ENCODE peak calls at places on chromosomes 5 and 9, in six cellular contexts. One of them, this sample, is unnamed.

GRCh38 chr9:68548241-68548640 is 7.6 kb upstream of the TMEM252 start:
- DNase-seq in HL-60: no peak
- DNase-seq in posterior cingulate gyrus: no peak
- DNase-seq in aorta: no peak
- DNase-seq in NCI-H460: no peak
- DNase-seq in stimulated activated CD4-positive, alpha-beta T cell treated with anti-CD3 and anti-CD28 coated beads, Interleukin-2, amount 100 ng/mL, for 48 hours: no peak
- DNase-seq in this sample: no peak

GRCh38 chr9:118961857-118962256 is 407.4 kb downstream of the BRINP1 start:
- DNase-seq in posterior cingulate gyrus: no peak
- DNase-seq in NCI-H460: no peak
- DNase-seq in HL-60: no peak
- DNase-seq in aorta: no peak
- DNase-seq in stimulated activated CD4-positive, alpha-beta T cell treated with anti-CD3 and anti-CD28 coated beads, Interleukin-2, amount 100 ng/mL, for 48 hours: no peak
- DNase-seq in this sample: no peak

GRCh38 chr9:132977626-132978450 is 656 bp upstream of the GFI1B start:
- DNase-seq in NCI-H460: peak
- DNase-seq in stimulated activated CD4-positive, alpha-beta T cell treated with anti-CD3 and anti-CD28 coated beads, Interleukin-2, amount 100 ng/mL, for 48 hours: peak
- DNase-seq in HL-60: no peak
- DNase-seq in aorta: peak
- DNase-seq in posterior cingulate gyrus: no peak
- DNase-seq in this sample: peak

GRCh38 chr9:125066839-125067619 is 76.3 kb downstream of the SCAI start:
- DNase-seq in aorta: peak
- DNase-seq in posterior cingulate gyrus: no peak
- DNase-seq in HL-60: no peak
- DNase-seq in stimulated activated CD4-positive, alpha-beta T cell treated with anti-CD3 and anti-CD28 coated beads, Interleukin-2, amount 100 ng/mL, for 48 hours: no peak
- DNase-seq in NCI-H460: no peak
- DNase-seq in this sample: no peak

GRCh38 chr5:158715592-158715991 is 384.1 kb downstream of the EBF1 start:
- DNase-seq in posterior cingulate gyrus: no peak
- DNase-seq in HL-60: no peak
- DNase-seq in stimulated activated CD4-positive, alpha-beta T cell treated with anti-CD3 and anti-CD28 coated beads, Interleukin-2, amount 100 ng/mL, for 48 hours: no peak
- DNase-seq in aorta: no peak
- DNase-seq in NCI-H460: no peak
- DNase-seq in this sample: no peak

GRCh38 chr5:5419291-5420210 is 2.9 kb upstream of the ICE1 start:
- DNase-seq in NCI-H460: peak
- DNase-seq in stimulated activated CD4-positive, alpha-beta T cell treated with anti-CD3 and anti-CD28 coated beads, Interleukin-2, amount 100 ng/mL, for 48 hours: no peak
- DNase-seq in aorta: no peak
- DNase-seq in HL-60: no peak
- DNase-seq in posterior cingulate gyrus: no peak
- DNase-seq in this sample: no peak

GRCh38 chr5:57986746-57987145 is 473.1 kb downstream of the PLK2 start:
- DNase-seq in HL-60: no peak
- DNase-seq in NCI-H460: no peak
- DNase-seq in posterior cingulate gyrus: peak
- DNase-seq in aorta: no peak
- DNase-seq in stimulated activated CD4-positive, alpha-beta T cell treated with anti-CD3 and anti-CD28 coated beads, Interleukin-2, amount 100 ng/mL, for 48 hours: no peak
- DNase-seq in this sample: peak

GRCh38 chr9:12681620-12682019 is 11.6 kb upstream of the TYRP1 start:
- DNase-seq in stimulated activated CD4-positive, alpha-beta T cell treated with anti-CD3 and anti-CD28 coated beads, Interleukin-2, amount 100 ng/mL, for 48 hours: no peak
- DNase-seq in posterior cingulate gyrus: no peak
- DNase-seq in aorta: no peak
- DNase-seq in HL-60: no peak
- DNase-seq in NCI-H460: no peak
- DNase-seq in this sample: no peak

GRCh38 chr5:33558489-33558888 is 117.7 kb downstream of the TARS1 start:
- DNase-seq in aorta: no peak
- DNase-seq in stimulated activated CD4-positive, alpha-beta T cell treated with anti-CD3 and anti-CD28 coated beads, Interleukin-2, amount 100 ng/mL, for 48 hours: no peak
- DNase-seq in HL-60: no peak
- DNase-seq in posterior cingulate gyrus: no peak
- DNase-seq in NCI-H460: peak
- DNase-seq in this sample: no peak

GRCh38 chr5:158952951-158953350 is 146.8 kb downstream of the EBF1 start:
- DNase-seq in aorta: no peak
- DNase-seq in NCI-H460: no peak
- DNase-seq in HL-60: no peak
- DNase-seq in stimulated activated CD4-positive, alpha-beta T cell treated with anti-CD3 and anti-CD28 coated beads, Interleukin-2, amount 100 ng/mL, for 48 hours: no peak
- DNase-seq in posterior cingulate gyrus: no peak
- DNase-seq in this sample: no peak

GRCh38 chr5:176415240-176416122 is 858 bp downstream of the CLTB start:
- DNase-seq in HL-60: no peak
- DNase-seq in posterior cingulate gyrus: no peak
- DNase-seq in aorta: peak
- DNase-seq in NCI-H460: peak
- DNase-seq in stimulated activated CD4-positive, alpha-beta T cell treated with anti-CD3 and anti-CD28 coated beads, Interleukin-2, amount 100 ng/mL, for 48 hours: no peak
- DNase-seq in this sample: peak

GRCh38 chr9:86557063-86557766 is 203.0 kb upstream of the TUT7 start:
- DNase-seq in NCI-H460: no peak
- DNase-seq in stimulated activated CD4-positive, alpha-beta T cell treated with anti-CD3 and anti-CD28 coated beads, Interleukin-2, amount 100 ng/mL, for 48 hours: no peak
- DNase-seq in posterior cingulate gyrus: no peak
- DNase-seq in aorta: no peak
- DNase-seq in HL-60: no peak
- DNase-seq in this sample: no peak

GRCh38 chr9:34179528-34180138 is 790 bp downstream of the UBAP1 start:
- DNase-seq in stimulated activated CD4-positive, alpha-beta T cell treated with anti-CD3 and anti-CD28 coated beads, Interleukin-2, amount 100 ng/mL, for 48 hours: no peak
- DNase-seq in aorta: no peak
- DNase-seq in NCI-H460: no peak
- DNase-seq in HL-60: peak
- DNase-seq in posterior cingulate gyrus: no peak
- DNase-seq in this sample: no peak

GRCh38 chr9:18543406-18543965 is 69.5 kb downstream of the ADAMTSL1 start:
- DNase-seq in HL-60: no peak
- DNase-seq in NCI-H460: no peak
- DNase-seq in aorta: peak
- DNase-seq in stimulated activated CD4-positive, alpha-beta T cell treated with anti-CD3 and anti-CD28 coated beads, Interleukin-2, amount 100 ng/mL, for 48 hours: no peak
- DNase-seq in posterior cingulate gyrus: no peak
- DNase-seq in this sample: no peak

GRCh38 chr5:16152601-16153568 is 26.7 kb downstream of the MARCHF11 start:
- DNase-seq in NCI-H460: no peak
- DNase-seq in HL-60: no peak
- DNase-seq in aorta: no peak
- DNase-seq in posterior cingulate gyrus: no peak
- DNase-seq in stimulated activated CD4-positive, alpha-beta T cell treated with anti-CD3 and anti-CD28 coated beads, Interleukin-2, amount 100 ng/mL, for 48 hours: no peak
- DNase-seq in this sample: no peak

GRCh38 chr5:41156739-41157138 is 56.6 kb downstream of the C6 start:
- DNase-seq in stimulated activated CD4-positive, alpha-beta T cell treated with anti-CD3 and anti-CD28 coated beads, Interleukin-2, amount 100 ng/mL, for 48 hours: no peak
- DNase-seq in aorta: no peak
- DNase-seq in posterior cingulate gyrus: no peak
- DNase-seq in NCI-H460: no peak
- DNase-seq in HL-60: no peak
- DNase-seq in this sample: no peak

GRCh38 chr5:103360475-103360874 is 101.9 kb downstream of the MACIR start:
- DNase-seq in aorta: no peak
- DNase-seq in posterior cingulate gyrus: no peak
- DNase-seq in HL-60: no peak
- DNase-seq in stimulated activated CD4-positive, alpha-beta T cell treated with anti-CD3 and anti-CD28 coated beads, Interleukin-2, amount 100 ng/mL, for 48 hours: no peak
- DNase-seq in NCI-H460: no peak
- DNase-seq in this sample: no peak

GRCh38 chr9:113151696-113152630 is 1.2 kb downstream of the SLC31A2 start:
- DNase-seq in NCI-H460: no peak
- DNase-seq in stimulated activated CD4-positive, alpha-beta T cell treated with anti-CD3 and anti-CD28 coated beads, Interleukin-2, amount 100 ng/mL, for 48 hours: no peak
- DNase-seq in HL-60: no peak
- DNase-seq in posterior cingulate gyrus: no peak
- DNase-seq in aorta: no peak
- DNase-seq in this sample: peak

GRCh38 chr5:133049726-133050048 is 2.1 kb upstream of the HSPA4 start:
- DNase-seq in NCI-H460: no peak
- DNase-seq in stimulated activated CD4-positive, alpha-beta T cell treated with anti-CD3 and anti-CD28 coated beads, Interleukin-2, amount 100 ng/mL, for 48 hours: no peak
- DNase-seq in HL-60: no peak
- DNase-seq in posterior cingulate gyrus: no peak
- DNase-seq in aorta: no peak
- DNase-seq in this sample: no peak

GRCh38 chr5:124583469-124584350 is 162.7 kb downstream of the ZNF608 start:
- DNase-seq in aorta: no peak
- DNase-seq in NCI-H460: no peak
- DNase-seq in HL-60: no peak
- DNase-seq in stimulated activated CD4-positive, alpha-beta T cell treated with anti-CD3 and anti-CD28 coated beads, Interleukin-2, amount 100 ng/mL, for 48 hours: no peak
- DNase-seq in posterior cingulate gyrus: no peak
- DNase-seq in this sample: no peak

This sample was measured in left cardiac atrium.